ENCODE peak calls at places on chromosomes 7 and 10, in ten cellular contexts. A is spleen; F is CD4-positive, CD25-positive, alpha-beta regulatory T cell; G is Peyer's patch; C is uterus; J is IMR-90; E is prostate gland; B is fibroblast of lung; Y is Panc1; Q is right cardiac atrium. W is an unnamed sample. For H3K4me1, the result is how much of the 10 kb centered on the place peaks cover.

GRCh38 chr10:88472540-88472939 is 110.6 kb downstream of the RNLS start:
- DNase-seq in A (no peak), F (no peak), G (no peak), C (no peak), J (peak), E (no peak), B (peak), Y (no peak), Q (no peak), W (no peak)

GRCh38 chr10:8053446-8054242 is 844 bp upstream of the GATA3 start:
- DNase-seq in A (peak), F (peak), G (peak), C (peak), J (peak), E (peak), B (peak), Y (peak), Q (peak), W (peak)

GRCh38 chr7:46215987-46216567 is 295.0 kb upstream of the IGFBP3 start:
- DNase-seq in A (no peak), F (no peak), G (peak), C (no peak), J (no peak), E (peak), B (no peak), Y (no peak), Q (peak), W (no peak)

GRCh38 chr7:26627221-26627620 is 237.2 kb downstream of the SKAP2 start:
- DNase-seq in A (no peak), F (no peak), G (no peak), C (no peak), J (no peak), E (no peak), B (no peak), Y (no peak), Q (no peak), W (no peak)

GRCh38 chr7:19024261-19024660 is 93.2 kb downstream of the TWIST1 start:
- DNase-seq in A (no peak), F (no peak), G (no peak), C (no peak), J (peak), E (no peak), B (peak), Y (no peak), Q (no peak), W (peak)

GRCh38 chr7:118153551-118154177 is 30.3 kb upstream of the LSM8 start:
- DNase-seq in A (no peak), F (peak), G (peak), C (no peak), J (peak), E (no peak), B (peak), Y (peak), Q (no peak), W (peak)

GRCh38 chr7:12764355-12765000 is 77.0 kb downstream of the ARL4A start:
- DNase-seq in A (no peak), F (no peak), G (no peak), C (no peak), J (peak), E (no peak), B (no peak), Y (no peak), Q (no peak), W (no peak)

GRCh38 chr10:125149278-125150047 is 10.9 kb downstream of the CTBP2 start:
- DNase-seq in A (no peak), F (no peak), G (peak), C (peak), J (peak), E (no peak), B (peak), Y (peak), Q (peak), W (peak)

GRCh38 chr10:95543459-95543858 is 17.7 kb downstream of the SORBS1 start:
- DNase-seq in A (no peak), F (no peak), G (no peak), C (no peak), J (no peak), E (no peak), B (no peak), Y (no peak), Q (no peak), W (no peak)
- H3K4me1 ChIP-seq in A (under half), F (under half), G (under half), C (under half), J (under half), E (under half), B (under half), Y (under half), Q (under half), W (under half)

GRCh38 chr10:63375006-63375405 is 90.8 kb downstream of the JMJD1C start:
- DNase-seq in A (no peak), F (no peak), G (no peak), C (no peak), J (no peak), E (no peak), B (no peak), Y (no peak), Q (no peak), W (peak)
- H3K4me3 ChIP-seq in A (no peak), F (no peak), G (no peak), C (no peak), J (no peak), E (no peak), B (no peak), Y (no peak), Q (no peak), W (no peak)

GRCh38 chr7:23469961-23470250 is 385 bp downstream of the IGF2BP3 start:
- DNase-seq in A (no peak), F (no peak), G (no peak), C (no peak), J (no peak), E (no peak), B (no peak), Y (no peak), Q (no peak), W (no peak)
- H3K4me1 ChIP-seq in A (under half), F (half or more), G (under half), C (under half), J (under half), E (under half), B (under half), Y (under half), Q (under half), W (under half)

GRCh38 chr10:100528885-100529472 is 692 bp downstream of the NDUFB8 start:
- DNase-seq in A (no peak), F (no peak), G (no peak), C (no peak), J (no peak), E (no peak), B (no peak), Y (no peak), Q (no peak), W (peak)

GRCh38 chr10:100529473-100530298 is at the start of gene NDUFB8:
- DNase-seq in A (peak), F (peak), G (peak), C (peak), J (peak), E (peak), B (peak), Y (peak), Q (peak), W (peak)

GRCh38 chr10:100531761-100532160 is 2.1 kb upstream of the NDUFB8 start:
- DNase-seq in A (no peak), F (no peak), G (no peak), C (no peak), J (no peak), E (no peak), B (peak), Y (no peak), Q (no peak), W (no peak)

GRCh38 chr10:100522945-100523344 is 3.3 kb upstream of the SEC31B start:
- DNase-seq in A (no peak), F (no peak), G (no peak), C (no peak), J (peak), E (no peak), B (no peak), Y (no peak), Q (no peak), W (peak)

GRCh38 chr10:100528123-100528884 is 1.4 kb downstream of the NDUFB8 start:
- DNase-seq in A (no peak), F (peak), G (no peak), C (no peak), J (no peak), E (no peak), B (no peak), Y (no peak), Q (no peak), W (no peak)
- H3K4me3 ChIP-seq in A (peak), F (peak), G (peak), C (peak), J (peak), E (peak), B (peak), Y (peak), Q (peak), W (peak)

DNA sequence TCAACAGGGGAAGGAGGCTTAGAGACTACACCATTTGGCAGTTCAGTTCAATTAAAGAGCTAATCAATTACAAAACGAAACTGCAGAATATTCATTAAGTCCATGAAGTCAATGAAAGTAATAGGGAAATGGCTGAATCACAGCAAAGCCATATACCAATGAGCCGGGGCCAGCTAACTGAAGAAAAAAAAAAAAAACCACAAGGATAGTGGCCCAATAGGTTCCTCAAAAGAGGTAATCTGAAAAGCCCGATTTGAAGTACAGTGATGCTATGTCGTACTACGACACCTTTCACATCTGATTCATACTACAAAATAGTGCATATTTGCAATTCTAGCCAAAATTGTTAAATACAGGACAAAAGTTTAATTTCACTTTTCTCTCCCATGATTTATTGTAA is 2.5 kb downstream of the ARHGAP12 start:
- DNase-seq in A (no peak), F (no peak), G (no peak), C (no peak), J (no peak), E (no peak), B (no peak), Y (no peak), Q (no peak), W (peak)
- H3K4me1 ChIP-seq in A (under half), F (half or more), G (under half), C (under half), J (under half), E (under half), B (under half), Y (under half), Q (under half), W (under half)

GRCh38 chr10:110353244-110354119 is 48.8 kb upstream of the SMNDC1 start:
- DNase-seq in A (no peak), F (no peak), G (peak), C (no peak), J (peak), E (no peak), B (peak), Y (peak), Q (no peak), W (peak)

GRCh38 chr10:110356628-110357245 is 52.0 kb upstream of the SMNDC1 start:
- DNase-seq in A (peak), F (peak), G (peak), C (no peak), J (peak), E (peak), B (peak), Y (peak), Q (no peak), W (no peak)

GRCh38 chr10:110355922-110356627 is 51.4 kb upstream of the SMNDC1 start:
- DNase-seq in A (no peak), F (peak), G (peak), C (no peak), J (no peak), E (no peak), B (no peak), Y (no peak), Q (no peak), W (no peak)

GRCh38 chr10:110354322-110354766 is 49.6 kb upstream of the SMNDC1 start:
- DNase-seq in A (peak), F (peak), G (peak), C (peak), J (peak), E (peak), B (peak), Y (peak), Q (peak), W (peak)

GRCh38 chr10:110355181-110355831 is 50.6 kb upstream of the SMNDC1 start:
- DNase-seq in A (peak), F (no peak), G (peak), C (no peak), J (no peak), E (no peak), B (no peak), Y (no peak), Q (no peak), W (no peak)
- H3K4me3 ChIP-seq in A (no peak), F (peak), G (no peak), C (no peak), J (no peak), E (no peak), B (no peak), Y (no peak), Q (no peak), W (no peak)

GRCh38 chr10:30625110-30625509 is 4.4 kb downstream of the LYZL2 start:
- DNase-seq in A (no peak), F (no peak), G (no peak), C (no peak), J (peak), E (no peak), B (peak), Y (no peak), Q (no peak), W (peak)

GRCh38 chr10:30617070-30617469 is 12.5 kb downstream of the LYZL2 start:
- DNase-seq in A (no peak), F (no peak), G (no peak), C (no peak), J (no peak), E (no peak), B (no peak), Y (no peak), Q (no peak), W (no peak)

GRCh38 chr10:30619966-30620365 is 9.6 kb downstream of the LYZL2 start:
- DNase-seq in A (no peak), F (no peak), G (no peak), C (no peak), J (no peak), E (no peak), B (no peak), Y (no peak), Q (no peak), W (no peak)
- H3K4me1 ChIP-seq in A (under half), F (under half), G (under half), C (under half), J (under half), E (under half), B (under half), Y (under half), Q (under half), W (under half)